ENCODE peak calls at places on chromosomes 4 and X, in five cellular contexts. M, B, C, K and X are unnamed samples.

GRCh38 chr4:136329042-136329662 is 1203.1 kb downstream of the PCDH18 start:
- DNase-seq in K (no peak), C (no peak), M (no peak), B (no peak), X (no peak)

GRCh38 chrX:118495958-118496762 is 545 bp downstream of the DOCK11 start:
- DNase-seq in K (peak), C (peak), M (no peak), B (no peak), X (no peak)

GRCh38 chrX:36436286-36436860 is 516.8 kb downstream of the CFAP47 start:
- DNase-seq in B (no peak), C (no peak), K (no peak), M (no peak), X (no peak)

GRCh38 chrX:118519411-118520205 is 24.0 kb downstream of the DOCK11 start:
- DNase-seq in B (no peak), K (no peak), C (no peak), M (no peak), X (no peak)

GRCh38 chrX:68375803-68376202 is 57.5 kb downstream of the OPHN1 start:
- DNase-seq in B (no peak), M (no peak), C (no peak), K (no peak), X (no peak)

GRCh38 chr4:73772353-73772752 is 32.0 kb downstream of the CXCL8 start:
- DNase-seq in K (no peak), M (no peak), B (no peak), C (no peak), X (no peak)

GRCh38 chrX:19814240-19814639 is 73.2 kb downstream of the SH3KBP1 start:
- DNase-seq in C (no peak), K (peak), B (no peak), M (peak), X (no peak)

GRCh38 chr4:15077969-15078368 is 75.7 kb downstream of the CPEB2 start:
- DNase-seq in B (no peak), K (no peak), M (peak), C (no peak), X (no peak)

GRCh38 chrX:76555816-76556215 is 128.3 kb downstream of the MAGEE1 start:
- DNase-seq in M (peak), B (no peak), C (peak), K (peak), X (peak)

GRCh38 chrX:120840826-120841225 is 34.8 kb downstream of the CT47B1 start:
- DNase-seq in K (no peak), C (no peak), M (no peak), B (no peak), X (no peak)

GRCh38 chrX:151176351-151176750 is at the start of gene GPR50:
- DNase-seq in B (no peak), M (no peak), C (no peak), K (no peak), X (peak)

GRCh38 chr4:87734936-87735335 is 64.4 kb upstream of the IBSP start:
- DNase-seq in M (no peak), K (no peak), C (no peak), B (no peak), X (no peak)

GRCh38 chrX:130952266-130953043 is 49.4 kb upstream of the ENOX2 start:
- DNase-seq in K (peak), M (no peak), C (no peak), B (no peak), X (no peak)

GRCh38 chrX:96563663-96564062 is 121.0 kb upstream of the DIAPH2 start:
- DNase-seq in C (no peak), K (no peak), B (no peak), M (no peak), X (no peak)

GRCh38 chr4:78477276-78477675 is 74.3 kb upstream of the ANXA3 start:
- DNase-seq in B (no peak), C (no peak), M (no peak), K (no peak), X (no peak)

GRCh38 chrX:67654301-67654700 is 110.5 kb downstream of the AR start:
- DNase-seq in K (no peak), C (no peak), M (no peak), B (no peak), X (no peak)

GRCh38 chrX:134935286-134935685 is 55.5 kb upstream of the SMIM10 start:
- DNase-seq in C (no peak), B (no peak), M (no peak), K (no peak), X (no peak)

GRCh38 chrX:47059142-47059874 is 18.9 kb upstream of the RGN start:
- DNase-seq in C (no peak), B (no peak), M (no peak), K (no peak), X (no peak)

GRCh38 chr4:165505991-165506779 is 127.4 kb downstream of the CPE start:
- DNase-seq in K (no peak), M (peak), B (no peak), C (no peak), X (no peak)

GRCh38 chr4:85748654-85749053 is 273.7 kb downstream of the ARHGAP24 start:
- DNase-seq in C (no peak), B (no peak), M (no peak), K (no peak), X (no peak)

GRCh38 chr4:18540349-18540748 is 518.8 kb upstream of the LCORL start:
- DNase-seq in B (no peak), M (no peak), C (no peak), K (no peak), X (no peak)

GRCh38 chr4:26826721-26827120 is 33.9 kb upstream of the STIM2 start:
- DNase-seq in K (no peak), C (no peak), B (peak), M (no peak), X (no peak)

GRCh38 chrX:11580789-11581188 is 84.9 kb downstream of the ARHGAP6 start:
- DNase-seq in B (no peak), K (no peak), M (no peak), C (no peak), X (no peak)

GRCh38 chr4:130141651-130142050 is 1045.7 kb downstream of the C4orf33 start:
- DNase-seq in M (no peak), B (no peak), K (no peak), C (no peak), X (no peak)

GRCh38 chr4:41504167-41504566 is 33.8 kb upstream of the LIMCH1 start:
- DNase-seq in B (no peak), M (no peak), C (no peak), K (no peak), X (no peak)

GRCh38 chrX:10884246-10884645 is 226.9 kb upstream of the HCCS start:
- DNase-seq in K (no peak), M (no peak), B (no peak), C (no peak), X (no peak)

GRCh38 chr4:110628321-110629213 is 5.7 kb upstream of the PITX2 start:
- DNase-seq in C (no peak), B (no peak), K (no peak), M (no peak), X (no peak)

GRCh38 chrX:134562002-134562401 is 96.3 kb downstream of the PLAC1 start:
- DNase-seq in C (no peak), B (no peak), K (no peak), M (no peak), X (no peak)

GRCh38 chr4:86223472-86223871 is 136.4 kb downstream of the MAPK10 start:
- DNase-seq in C (peak), B (no peak), K (peak), M (peak), X (peak)

GRCh38 chrX:46882266-46882665 is 30.0 kb upstream of the JADE3 start:
- DNase-seq in B (no peak), M (no peak), C (no peak), K (no peak), X (no peak)

DNA sequence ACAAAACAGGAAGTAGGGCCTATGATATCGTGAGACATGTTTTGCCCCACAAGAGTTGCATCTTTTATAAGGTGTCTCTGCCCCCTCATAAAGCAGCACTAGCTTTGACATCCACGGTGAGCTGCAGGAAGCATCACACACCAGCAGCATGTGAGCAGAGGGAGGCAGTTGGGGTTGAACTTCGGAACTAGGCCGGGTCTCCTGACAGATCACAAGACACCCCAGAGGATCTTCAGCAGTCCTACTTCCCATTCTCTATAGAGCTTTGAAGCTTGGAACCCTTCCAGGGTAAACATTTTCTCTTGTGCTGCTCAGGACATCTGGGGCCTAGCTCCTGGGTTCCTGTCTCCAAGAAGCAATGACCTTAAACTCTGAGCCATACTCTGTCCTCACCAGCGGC is 27.5 kb downstream of the YY2 start:
- DNase-seq in M (peak), K (no peak), C (no peak), B (no peak), X (no peak)
- TF ChIP-seq FOXM1 in M (no peak), K (no peak), C (no peak), B (no peak), X (no peak)

GRCh38 chrX:74614193-74614909 is at the start of gene RLIM:
- DNase-seq in B (peak), C (peak), K (peak), M (peak), X (peak)

GRCh38 chrX:74613350-74614192 is 853 bp downstream of the RLIM start:
- DNase-seq in B (no peak), M (peak), K (peak), C (peak), X (peak)
- TF ChIP-seq FOXM1 in B (no peak), M (no peak), K (no peak), C (no peak), X (no peak)

DNA sequence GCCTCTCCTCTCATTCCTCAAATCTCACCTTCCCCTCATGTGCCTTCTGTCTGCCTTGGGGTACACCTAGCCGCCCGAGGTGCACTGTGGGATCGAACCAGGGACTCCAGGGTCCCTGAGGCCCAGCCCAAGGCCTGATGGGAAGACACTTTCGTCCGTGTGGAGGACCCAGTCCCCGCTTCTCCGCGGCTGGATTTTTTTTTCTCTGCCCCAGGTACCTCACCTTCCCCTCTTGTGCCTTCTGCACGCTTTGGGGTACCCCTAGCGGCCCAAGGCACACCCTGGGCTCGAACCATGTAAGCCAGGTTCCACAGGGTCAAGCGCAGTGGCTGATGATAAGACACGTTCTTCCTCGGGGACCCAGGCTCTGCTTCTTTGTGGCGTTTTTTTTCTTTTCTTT is 530.7 kb downstream of the CWH43 start:
- DNase-seq in C (no peak), M (no peak), K (no peak), B (no peak), X (no peak)
- TF ChIP-seq FOXM1 in C (no peak), M (no peak), K (no peak), B (no peak), X (no peak)

GRCh38 chr4:99720206-99720605 is 62.6 kb upstream of the C4orf54 start:
- DNase-seq in C (no peak), B (no peak), K (no peak), M (no peak), X (no peak)

GRCh38 chr4:99723555-99724450 is 66.2 kb upstream of the C4orf54 start:
- DNase-seq in M (peak), C (peak), K (peak), B (no peak), X (no peak)

GRCh38 chr4:99722006-99722405 is 64.4 kb upstream of the C4orf54 start:
- DNase-seq in C (no peak), M (no peak), K (no peak), B (no peak), X (no peak)

DNA sequence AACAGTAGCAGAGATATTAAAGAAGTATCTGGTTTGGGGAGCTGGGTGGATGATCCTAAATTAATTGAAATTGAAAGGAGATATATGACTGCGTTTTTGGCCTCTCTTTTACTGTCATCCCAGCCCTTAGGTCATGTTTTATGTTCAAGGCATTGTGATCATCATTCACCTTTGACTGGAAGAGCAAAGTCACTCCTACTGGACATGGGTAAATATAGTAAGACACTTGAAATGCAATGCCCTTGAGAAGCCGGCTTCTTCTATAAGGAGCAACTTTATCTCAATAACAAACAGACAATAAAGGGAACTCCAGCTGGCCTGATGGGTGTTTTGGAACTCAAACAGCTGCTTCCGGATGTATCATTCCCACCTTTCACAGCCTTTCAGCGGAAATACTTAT is 65.0 kb upstream of the C4orf54 start:
- DNase-seq in K (no peak), B (no peak), C (no peak), M (no peak), X (no peak)
- TF ChIP-seq FOXM1 in K (no peak), B (no peak), C (no peak), M (no peak), X (no peak)

GRCh38 chr4:112145326-112145819 is at the start of gene FAM241A:
- DNase-seq in C (peak), K (peak), M (peak), B (no peak), X (peak)
- TF ChIP-seq FOXM1 in C (no peak), K (peak), M (no peak), B (no peak), X (peak)